ENCODE peak calls at places on chromosomes 12 and 14, in eight cellular contexts. One of them, this sample, is unnamed. For H3K4me1 and H3K27me3, the result is how much of the 10 kb centered on the place peaks cover.

GRCh38 chr12:100450726-100451125 is 22.9 kb upstream of the NR1H4 start:
- DNase-seq in breast epithelium: no peak
- DNase-seq in aorta: no peak
- DNase-seq in CD4-positive, alpha-beta memory T cell: no peak
- DNase-seq in psoas muscle: no peak
- DNase-seq in RWPE2: no peak
- DNase-seq in adrenal gland: peak
- DNase-seq in Peyer's patch: no peak
- DNase-seq in this sample: no peak

GRCh38 chr12:108543642-108544041 is 17.3 kb downstream of the SART3 start:
- DNase-seq in breast epithelium: no peak
- DNase-seq in aorta: no peak
- DNase-seq in CD4-positive, alpha-beta memory T cell: no peak
- DNase-seq in psoas muscle: no peak
- DNase-seq in RWPE2: no peak
- DNase-seq in adrenal gland: no peak
- DNase-seq in Peyer's patch: no peak
- DNase-seq in this sample: no peak

GRCh38 chr12:6791931-6792520 is 2.7 kb downstream of the CD4 start:
- DNase-seq in breast epithelium: no peak
- DNase-seq in aorta: no peak
- DNase-seq in CD4-positive, alpha-beta memory T cell: no peak
- DNase-seq in psoas muscle: no peak
- DNase-seq in RWPE2: no peak
- DNase-seq in adrenal gland: no peak
- DNase-seq in Peyer's patch: no peak
- DNase-seq in this sample: no peak

GRCh38 chr12:52495385-52495784 is 2.3 kb upstream of the KRT6A start:
- DNase-seq in breast epithelium: no peak
- DNase-seq in aorta: no peak
- DNase-seq in CD4-positive, alpha-beta memory T cell: no peak
- DNase-seq in psoas muscle: no peak
- DNase-seq in RWPE2: no peak
- DNase-seq in adrenal gland: no peak
- DNase-seq in Peyer's patch: no peak
- DNase-seq in this sample: no peak

GRCh38 chr14:24121210-24121609 is 6.5 kb upstream of the NRL start:
- DNase-seq in breast epithelium: no peak
- DNase-seq in aorta: peak
- DNase-seq in CD4-positive, alpha-beta memory T cell: no peak
- DNase-seq in psoas muscle: no peak
- DNase-seq in RWPE2: no peak
- DNase-seq in adrenal gland: no peak
- DNase-seq in Peyer's patch: no peak
- DNase-seq in this sample: no peak

GRCh38 chr14:59585891-59586554 is 9.4 kb upstream of the CCDC175 start:
- DNase-seq in breast epithelium: no peak
- DNase-seq in aorta: no peak
- DNase-seq in CD4-positive, alpha-beta memory T cell: no peak
- DNase-seq in psoas muscle: no peak
- DNase-seq in RWPE2: no peak
- DNase-seq in adrenal gland: no peak
- DNase-seq in Peyer's patch: no peak
- DNase-seq in this sample: no peak

GRCh38 chr14:53004976-53005375 is 54.1 kb upstream of the FERMT2 start:
- DNase-seq in breast epithelium: no peak
- DNase-seq in aorta: no peak
- DNase-seq in CD4-positive, alpha-beta memory T cell: no peak
- DNase-seq in psoas muscle: no peak
- DNase-seq in RWPE2: no peak
- DNase-seq in adrenal gland: no peak
- DNase-seq in Peyer's patch: no peak
- DNase-seq in this sample: no peak

GRCh38 chr12:52232233-52232915 is 669 bp upstream of the KRT7 start:
- DNase-seq in breast epithelium: no peak
- DNase-seq in aorta: peak
- DNase-seq in CD4-positive, alpha-beta memory T cell: no peak
- DNase-seq in psoas muscle: no peak
- DNase-seq in RWPE2: peak
- DNase-seq in adrenal gland: no peak
- DNase-seq in Peyer's patch: no peak
- DNase-seq in this sample: no peak

GRCh38 chr14:60272177-60272576 is 23.2 kb downstream of the PPM1A start:
- DNase-seq in breast epithelium: no peak
- DNase-seq in aorta: no peak
- DNase-seq in CD4-positive, alpha-beta memory T cell: no peak
- DNase-seq in psoas muscle: no peak
- DNase-seq in RWPE2: no peak
- DNase-seq in adrenal gland: no peak
- DNase-seq in Peyer's patch: no peak
- DNase-seq in this sample: no peak

GRCh38 chr12:28966049-28966778 is 182.9 kb upstream of the FAR2 start:
- DNase-seq in breast epithelium: no peak
- DNase-seq in aorta: peak
- DNase-seq in CD4-positive, alpha-beta memory T cell: no peak
- DNase-seq in psoas muscle: no peak
- DNase-seq in RWPE2: no peak
- DNase-seq in adrenal gland: no peak
- DNase-seq in Peyer's patch: no peak
- DNase-seq in this sample: peak

GRCh38 chr12:57545809-57546437 is 1.1 kb downstream of the DCTN2 start:
- DNase-seq in breast epithelium: no peak
- DNase-seq in aorta: no peak
- DNase-seq in CD4-positive, alpha-beta memory T cell: no peak
- DNase-seq in psoas muscle: no peak
- DNase-seq in RWPE2: no peak
- DNase-seq in adrenal gland: no peak
- DNase-seq in Peyer's patch: peak
- DNase-seq in this sample: no peak

GRCh38 chr12:7869137-7869536 is 3.6 kb downstream of the SLC2A14 start:
- DNase-seq in breast epithelium: no peak
- DNase-seq in aorta: no peak
- DNase-seq in CD4-positive, alpha-beta memory T cell: no peak
- DNase-seq in psoas muscle: no peak
- DNase-seq in RWPE2: no peak
- DNase-seq in adrenal gland: no peak
- DNase-seq in Peyer's patch: no peak
- DNase-seq in this sample: no peak

GRCh38 chr12:79988368-79988767 is 53.5 kb upstream of the PPP1R12A start:
- DNase-seq in breast epithelium: no peak
- DNase-seq in aorta: no peak
- DNase-seq in CD4-positive, alpha-beta memory T cell: no peak
- DNase-seq in psoas muscle: no peak
- DNase-seq in RWPE2: no peak
- DNase-seq in adrenal gland: no peak
- DNase-seq in Peyer's patch: no peak
- DNase-seq in this sample: no peak

GRCh38 chr14:74911221-74911620 is 11.8 kb downstream of the RPS6KL1 start:
- DNase-seq in breast epithelium: no peak
- DNase-seq in aorta: no peak
- DNase-seq in CD4-positive, alpha-beta memory T cell: no peak
- DNase-seq in psoas muscle: no peak
- DNase-seq in RWPE2: no peak
- DNase-seq in adrenal gland: no peak
- DNase-seq in Peyer's patch: no peak
- DNase-seq in this sample: no peak

GRCh38 chr12:78726854-78727253 is 137.7 kb upstream of the SYT1 start:
- DNase-seq in breast epithelium: no peak
- DNase-seq in aorta: no peak
- DNase-seq in CD4-positive, alpha-beta memory T cell: no peak
- DNase-seq in psoas muscle: no peak
- DNase-seq in RWPE2: no peak
- DNase-seq in adrenal gland: no peak
- DNase-seq in Peyer's patch: no peak
- DNase-seq in this sample: no peak

GRCh38 chr12:113862570-113863454 is 103.3 kb downstream of the RBM19 start:
- DNase-seq in breast epithelium: no peak
- DNase-seq in aorta: no peak
- DNase-seq in CD4-positive, alpha-beta memory T cell: no peak
- DNase-seq in psoas muscle: no peak
- DNase-seq in RWPE2: no peak
- DNase-seq in adrenal gland: no peak
- DNase-seq in Peyer's patch: no peak
- DNase-seq in this sample: no peak

GRCh38 chr12:56081393-56082347 is 1.7 kb downstream of the ERBB3 start:
- DNase-seq in breast epithelium: no peak
- DNase-seq in aorta: no peak
- DNase-seq in CD4-positive, alpha-beta memory T cell: no peak
- DNase-seq in psoas muscle: no peak
- DNase-seq in RWPE2: no peak
- DNase-seq in adrenal gland: no peak
- DNase-seq in Peyer's patch: peak
- DNase-seq in this sample: no peak

GRCh38 chr12:67137256-67137655 is 131.9 kb upstream of the CAND1 start:
- DNase-seq in breast epithelium: no peak
- DNase-seq in aorta: no peak
- DNase-seq in CD4-positive, alpha-beta memory T cell: no peak
- DNase-seq in psoas muscle: no peak
- DNase-seq in RWPE2: no peak
- DNase-seq in adrenal gland: no peak
- DNase-seq in Peyer's patch: no peak
- DNase-seq in this sample: no peak

GRCh38 chr12:59115526-59115925 is 195.2 kb upstream of the LRIG3 start:
- DNase-seq in breast epithelium: no peak
- DNase-seq in aorta: no peak
- DNase-seq in CD4-positive, alpha-beta memory T cell: no peak
- DNase-seq in psoas muscle: no peak
- DNase-seq in RWPE2: no peak
- DNase-seq in adrenal gland: no peak
- DNase-seq in Peyer's patch: no peak
- DNase-seq in this sample: no peak

GRCh38 chr12:127052491-127053232 is 1214.3 kb upstream of the TMEM132C start:
- DNase-seq in breast epithelium: no peak
- DNase-seq in aorta: no peak
- DNase-seq in CD4-positive, alpha-beta memory T cell: no peak
- DNase-seq in psoas muscle: no peak
- DNase-seq in RWPE2: peak
- DNase-seq in adrenal gland: no peak
- DNase-seq in Peyer's patch: no peak
- DNase-seq in this sample: no peak

GRCh38 chr14:56119221-56119967 is 1.2 kb downstream of the PELI2 start:
- DNase-seq in breast epithelium: no peak
- DNase-seq in aorta: peak
- DNase-seq in CD4-positive, alpha-beta memory T cell: peak
- DNase-seq in psoas muscle: peak
- DNase-seq in RWPE2: no peak
- DNase-seq in adrenal gland: peak
- DNase-seq in Peyer's patch: peak
- DNase-seq in this sample: peak

GRCh38 chr14:65847065-65847847 is 434.7 kb downstream of the FUT8 start:
- DNase-seq in breast epithelium: no peak
- DNase-seq in aorta: no peak
- DNase-seq in CD4-positive, alpha-beta memory T cell: peak
- DNase-seq in psoas muscle: no peak
- DNase-seq in RWPE2: no peak
- DNase-seq in adrenal gland: peak
- DNase-seq in Peyer's patch: peak
- DNase-seq in this sample: no peak

GRCh38 chr14:89669209-89669608 is 252.2 kb upstream of the FOXN3 start:
- DNase-seq in breast epithelium: no peak
- DNase-seq in aorta: no peak
- DNase-seq in CD4-positive, alpha-beta memory T cell: no peak
- DNase-seq in psoas muscle: no peak
- DNase-seq in RWPE2: no peak
- DNase-seq in adrenal gland: peak
- DNase-seq in Peyer's patch: peak
- DNase-seq in this sample: peak

DNA sequence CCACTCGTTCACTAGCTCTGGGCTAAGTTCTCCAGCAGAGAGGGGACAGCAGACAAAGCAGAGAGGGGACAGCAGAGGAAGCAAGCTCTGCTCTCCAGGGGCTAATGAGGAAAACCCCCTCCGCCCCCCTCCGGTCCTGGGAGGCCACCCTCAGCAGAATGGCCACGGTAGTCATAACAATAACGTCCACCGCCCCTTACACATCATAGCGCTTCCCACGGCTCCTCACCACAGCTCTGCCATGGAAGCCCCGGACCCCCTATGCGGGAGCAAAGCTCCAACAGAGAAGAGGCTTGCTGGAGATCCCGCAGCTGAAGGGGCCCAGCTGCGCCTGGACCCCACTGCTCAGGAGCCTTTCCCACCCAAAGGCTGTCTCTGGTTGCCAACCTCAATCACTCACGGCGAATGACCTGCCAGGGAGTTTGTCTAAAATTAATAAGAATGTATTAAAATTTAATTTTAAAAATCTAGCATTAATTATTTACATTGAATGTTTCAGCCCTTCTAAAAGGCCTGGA is 17.4 kb downstream of the BEGAIN start:
- DNase-seq in breast epithelium: no peak
- DNase-seq in aorta: no peak
- DNase-seq in CD4-positive, alpha-beta memory T cell: no peak
- DNase-seq in psoas muscle: no peak
- DNase-seq in RWPE2: no peak
- DNase-seq in adrenal gland: no peak
- DNase-seq in Peyer's patch: no peak
- DNase-seq in this sample: no peak
- H3K4me1 ChIP-seq in breast epithelium: under half
- H3K4me1 ChIP-seq in aorta: under half
- H3K4me1 ChIP-seq in CD4-positive, alpha-beta memory T cell: under half
- H3K4me1 ChIP-seq in psoas muscle: under half
- H3K4me1 ChIP-seq in RWPE2: under half
- H3K4me1 ChIP-seq in adrenal gland: under half
- H3K4me1 ChIP-seq in Peyer's patch: under half
- H3K4me1 ChIP-seq in this sample: under half

GRCh38 chr14:55028476-55028875 is 1.4 kb downstream of the SOCS4 start:
- DNase-seq in breast epithelium: no peak
- DNase-seq in aorta: no peak
- DNase-seq in CD4-positive, alpha-beta memory T cell: no peak
- DNase-seq in psoas muscle: no peak
- DNase-seq in RWPE2: no peak
- DNase-seq in adrenal gland: no peak
- DNase-seq in Peyer's patch: no peak
- DNase-seq in this sample: no peak
- H3K4me3 ChIP-seq in breast epithelium: peak
- H3K4me3 ChIP-seq in aorta: peak
- H3K4me3 ChIP-seq in CD4-positive, alpha-beta memory T cell: no peak
- H3K4me3 ChIP-seq in psoas muscle: peak
- H3K4me3 ChIP-seq in RWPE2: peak
- H3K4me3 ChIP-seq in adrenal gland: no peak
- H3K4me3 ChIP-seq in Peyer's patch: no peak
- H3K4me3 ChIP-seq in this sample: peak

GRCh38 chr12:5568325-5568981 is 136.5 kb downstream of the NTF3 start:
- DNase-seq in breast epithelium: no peak
- DNase-seq in aorta: no peak
- DNase-seq in CD4-positive, alpha-beta memory T cell: no peak
- DNase-seq in psoas muscle: no peak
- DNase-seq in RWPE2: no peak
- DNase-seq in adrenal gland: no peak
- DNase-seq in Peyer's patch: no peak
- DNase-seq in this sample: no peak
- H3K27me3 ChIP-seq in breast epithelium: under half
- H3K27me3 ChIP-seq in aorta: under half
- H3K27me3 ChIP-seq in CD4-positive, alpha-beta memory T cell: under half
- H3K27me3 ChIP-seq in psoas muscle: under half
- H3K27me3 ChIP-seq in RWPE2: under half
- H3K27me3 ChIP-seq in adrenal gland: under half
- H3K27me3 ChIP-seq in Peyer's patch: under half
- H3K27me3 ChIP-seq in this sample: under half

DNA sequence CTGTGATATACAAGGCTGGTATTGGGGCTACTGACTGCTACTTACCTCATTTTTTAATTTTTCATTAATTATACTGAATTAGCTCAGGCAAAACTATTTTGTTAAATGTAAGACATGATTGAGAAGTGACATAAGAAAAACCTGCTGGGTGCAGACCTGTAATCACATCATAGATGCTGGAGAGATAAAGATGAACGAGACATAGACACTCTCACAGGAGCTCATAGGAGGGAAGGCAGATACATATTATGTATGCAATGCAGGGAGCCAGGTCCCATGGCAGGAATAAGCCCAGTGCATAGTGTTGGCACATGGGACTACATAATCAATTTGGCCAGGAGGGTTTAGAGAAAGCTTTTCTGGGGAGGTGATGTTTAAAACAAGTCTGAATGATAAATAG is 74.9 kb downstream of the PRKCH start:
- DNase-seq in breast epithelium: no peak
- DNase-seq in aorta: no peak
- DNase-seq in CD4-positive, alpha-beta memory T cell: no peak
- DNase-seq in psoas muscle: no peak
- DNase-seq in RWPE2: no peak
- DNase-seq in adrenal gland: no peak
- DNase-seq in Peyer's patch: no peak
- DNase-seq in this sample: no peak
- H3K4me1 ChIP-seq in breast epithelium: under half
- H3K4me1 ChIP-seq in aorta: under half
- H3K4me1 ChIP-seq in CD4-positive, alpha-beta memory T cell: half or more
- H3K4me1 ChIP-seq in psoas muscle: under half
- H3K4me1 ChIP-seq in RWPE2: under half
- H3K4me1 ChIP-seq in adrenal gland: under half
- H3K4me1 ChIP-seq in Peyer's patch: under half
- H3K4me1 ChIP-seq in this sample: under half

This sample was measured in right cardiac atrium.